ENCODE peak calls at places on chromosomes 3 and 15, in four cellular contexts. T, A, W and U are unnamed samples. For H3K4me1, the result is how much of the 10 kb centered on the place peaks cover.

GRCh38 chr15:65370885-65371284 is 6.9 kb downstream of the IGDCC3 start:
- DNase-seq in T (no peak), W (no peak), A (no peak), U (no peak)

GRCh38 chr3:160060409-160061027 is 71.9 kb downstream of the IL12A start:
- DNase-seq in A (no peak), W (no peak), T (no peak), U (no peak)

GRCh38 chr15:33448961-33449611 is 138.3 kb downstream of the RYR3 start:
- DNase-seq in T (no peak), W (no peak), A (no peak), U (no peak)

GRCh38 chr3:12963869-12964712 is 109.1 kb downstream of the IQSEC1 start:
- DNase-seq in T (no peak), A (no peak), W (no peak), U (no peak)

GRCh38 chr3:9109570-9109914 is 139.9 kb downstream of the SRGAP3 start:
- DNase-seq in T (no peak), W (no peak), A (no peak), U (no peak)

GRCh38 chr15:82748315-82748714 is 38.6 kb upstream of the AP3B2 start:
- DNase-seq in A (no peak), T (no peak), W (no peak), U (no peak)

GRCh38 chr15:39584662-39585393 is 3.9 kb downstream of the THBS1 start:
- DNase-seq in T (no peak), W (no peak), A (no peak), U (no peak)

GRCh38 chr15:80041497-80042253 is 17.8 kb upstream of the ZFAND6 start:
- DNase-seq in T (no peak), W (no peak), A (no peak), U (no peak)

GRCh38 chr15:42608110-42608531 is 32.7 kb downstream of the STARD9 start:
- DNase-seq in W (no peak), T (peak), A (no peak), U (no peak)

GRCh38 chr3:28726840-28727239 is 378.2 kb upstream of the AZI2 start:
- DNase-seq in A (peak), W (no peak), T (no peak), U (peak)

GRCh38 chr3:58574682-58575081 is 2.5 kb downstream of the FAM107A start:
- DNase-seq in A (no peak), T (no peak), W (no peak), U (no peak)

GRCh38 chr3:12454076-12454807 is 30.0 kb upstream of the TSEN2 start:
- DNase-seq in T (no peak), W (peak), A (no peak), U (no peak)

GRCh38 chr3:71260782-71261181 is 322.7 kb downstream of the FOXP1 start:
- DNase-seq in W (no peak), A (no peak), T (no peak), U (no peak)

GRCh38 chr3:30681276-30682211 is 75.1 kb downstream of the TGFBR2 start:
- DNase-seq in W (peak), A (peak), T (no peak), U (no peak)

GRCh38 chr15:68051109-68051508 is 3.0 kb upstream of the PIAS1 start:
- DNase-seq in A (no peak), T (no peak), W (no peak), U (no peak)

GRCh38 chr3:24149032-24149431 is 203.9 kb downstream of the NR1D2 start:
- DNase-seq in T (no peak), A (no peak), W (no peak), U (no peak)

GRCh38 chr15:40070166-40070557 is 31.2 kb upstream of the SRP14 start:
- DNase-seq in T (no peak), A (no peak), W (no peak), U (no peak)

GRCh38 chr3:99789322-99789721 is 28.3 kb upstream of the CMSS1 start:
- DNase-seq in T (no peak), A (peak), W (no peak), U (no peak)

GRCh38 chr3:126056681-126057546 is 27.0 kb downstream of the SLC41A3 start:
- DNase-seq in A (no peak), T (no peak), W (no peak), U (peak)

GRCh38 chr3:142603340-142603730 is 7.1 kb downstream of the PLS1 start:
- DNase-seq in T (no peak), A (no peak), W (no peak), U (no peak)

GRCh38 chr15:34436956-34437442 is 609 bp downstream of the GOLGA8A start:
- DNase-seq in T (peak), W (no peak), A (peak), U (no peak)

GRCh38 chr15:33985287-33985686 is 17.0 kb downstream of the CHRM5 start:
- DNase-seq in T (no peak), A (peak), W (no peak), U (no peak)

GRCh38 chr15:67534360-67534759 is 8.1 kb upstream of the MAP2K5 start:
- DNase-seq in A (no peak), T (no peak), W (no peak), U (no peak)

GRCh38 chr3:179179979-179180758 is 32.0 kb downstream of the PIK3CA start:
- DNase-seq in W (no peak), T (no peak), A (no peak), U (no peak)

GRCh38 chr3:168461793-168462192 is 366.1 kb upstream of the GOLIM4 start:
- DNase-seq in W (no peak), A (no peak), T (no peak), U (no peak)

GRCh38 chr3:9135930-9136525 is 113.4 kb downstream of the SRGAP3 start:
- DNase-seq in W (no peak), T (no peak), A (peak), U (no peak)

GRCh38 chr15:97598353-97598798 is 362.1 kb upstream of the ARRDC4 start:
- DNase-seq in W (no peak), T (no peak), A (no peak), U (no peak)

GRCh38 chr3:155302476-155302875 is 9.0 kb upstream of the STRIT1 start:
- DNase-seq in T (no peak), W (no peak), A (no peak), U (no peak)

GRCh38 chr3:192129586-192129985 is 597.8 kb downstream of the FGF12 start:
- DNase-seq in W (no peak), A (no peak), T (no peak), U (no peak)

GRCh38 chr3:119794401-119794800 is 12.5 kb downstream of the NR1I2 start:
- DNase-seq in T (no peak), W (no peak), A (no peak), U (no peak)

GRCh38 chr15:32687556-32687955 is 30.2 kb upstream of the GREM1 start:
- DNase-seq in T (no peak), A (no peak), W (no peak), U (no peak)

GRCh38 chr15:67670647-67671305 is 128.3 kb downstream of the MAP2K5 start:
- DNase-seq in W (no peak), A (no peak), T (no peak), U (no peak)

GRCh38 chr3:104598848-104599501 is 767.7 kb upstream of the ALCAM start:
- DNase-seq in W (no peak), A (no peak), T (no peak), U (no peak)

GRCh38 chr15:63277893-63278505 is 594 bp downstream of the APH1B start:
- DNase-seq in A (no peak), W (no peak), T (no peak), U (no peak)

GRCh38 chr15:65189102-65189740 is 4.1 kb upstream of the CLPX start:
- DNase-seq in A (peak), W (no peak), T (no peak), U (no peak)

GRCh38 chr3:114878119-114878839 is 268.8 kb downstream of the ZBTB20 start:
- DNase-seq in T (no peak), A (no peak), W (no peak), U (no peak)

GRCh38 chr3:30259730-30260129 is 346.7 kb upstream of the TGFBR2 start:
- DNase-seq in T (no peak), A (no peak), W (no peak), U (no peak)

GRCh38 chr3:58237940-58238681 is 519 bp downstream of the ABHD6 start:
- DNase-seq in A (peak), W (peak), T (peak), U (peak)

GRCh38 chr3:140563206-140563605 is 114.7 kb upstream of the TRIM42 start:
- DNase-seq in T (no peak), A (no peak), W (no peak), U (no peak)

GRCh38 chr3:185979721-185980121 is 41.9 kb upstream of the TRA2B start:
- DNase-seq in W (no peak), T (no peak), A (no peak), U (no peak)

GRCh38 chr3:61561374-61562041 is at the start of gene PTPRG:
- DNase-seq in A (no peak), W (peak), T (no peak), U (peak)
- H3K4me3 ChIP-seq in A (peak), W (peak), T (no peak), U (peak)

GRCh38 chr3:124778061-124778460 is 47.8 kb downstream of the UMPS start:
- DNase-seq in W (no peak), T (no peak), A (no peak), U (no peak)
- H3K4me1 ChIP-seq in W (half or more), T (under half), A (under half), U (under half)

DNA sequence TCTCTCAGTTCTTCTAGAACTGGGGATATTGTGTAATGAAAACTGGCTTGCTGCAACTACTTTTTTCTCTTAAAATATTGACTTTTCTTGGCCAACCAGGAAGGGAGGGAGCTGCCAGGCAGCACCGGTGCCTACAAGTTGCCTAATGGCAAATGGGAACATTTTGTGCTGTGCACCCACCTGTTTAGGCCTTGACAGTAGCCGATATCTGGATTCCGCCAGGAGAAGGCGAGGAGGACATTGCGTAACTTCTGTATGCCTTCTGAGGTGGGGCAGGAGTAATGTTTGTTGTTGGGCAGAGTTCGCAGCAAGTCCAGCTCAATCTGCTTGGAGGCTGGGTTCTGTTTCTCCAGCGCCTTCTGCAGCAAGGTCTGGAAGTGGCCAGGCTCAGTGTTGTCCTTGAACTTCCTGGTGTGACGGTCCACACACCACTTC is 64.9 kb downstream of the TBC1D2B start:
- DNase-seq in W (no peak), A (no peak), T (no peak), U (peak)
- H3K4me3 ChIP-seq in W (no peak), A (no peak), T (no peak), U (no peak)

DNA sequence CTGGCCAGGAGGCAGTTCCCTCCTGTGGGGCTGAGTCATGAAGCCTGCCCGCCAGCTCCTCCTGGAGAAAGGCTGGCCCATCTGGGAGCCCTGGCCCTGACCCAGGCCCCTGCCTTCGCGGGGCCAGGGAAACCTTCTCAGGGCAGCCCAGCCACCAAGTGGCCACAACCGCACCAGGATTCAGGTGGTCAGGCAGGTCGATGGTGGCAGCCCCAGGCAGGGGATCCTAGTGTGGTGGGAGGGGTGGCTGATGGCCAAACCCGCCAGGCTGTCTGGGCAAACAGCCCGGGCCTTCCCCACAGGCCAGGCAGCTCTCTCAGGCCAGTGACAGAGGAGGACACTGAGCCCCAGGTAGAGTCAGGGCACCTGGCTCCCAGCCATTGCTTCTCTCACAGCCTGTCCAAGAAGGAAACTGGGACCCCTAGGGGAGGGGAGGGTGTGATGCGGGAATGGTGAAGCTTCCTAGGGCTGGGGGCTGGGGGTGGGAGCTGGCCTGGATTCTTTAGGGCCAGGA is 1.2 kb downstream of the TWF2 start:
- DNase-seq in T (no peak), A (no peak), W (peak), U (peak)
- H3K4me1 ChIP-seq in T (half or more), A (under half), W (half or more), U (half or more)

DNA sequence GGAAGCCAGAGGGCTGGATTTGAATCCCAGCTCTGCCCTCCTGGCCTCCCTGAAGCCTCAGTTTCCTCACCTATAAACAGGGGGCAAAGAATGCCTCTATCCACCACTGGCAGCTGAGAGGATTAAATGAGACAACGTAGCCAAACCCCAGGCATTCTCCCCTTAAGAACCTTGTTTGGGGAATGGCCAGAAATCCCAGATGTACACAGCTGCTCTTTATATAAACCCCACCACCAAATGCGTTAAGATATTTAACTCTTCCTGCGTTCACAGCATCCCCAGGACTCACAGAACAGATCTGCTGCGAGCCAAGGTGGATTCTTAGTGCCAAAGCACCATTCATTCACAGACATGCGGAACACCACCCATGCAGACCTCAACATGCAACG is 5.3 kb downstream of the TLE3 start:
- DNase-seq in A (no peak), W (no peak), T (no peak), U (no peak)
- H3K4me3 ChIP-seq in A (no peak), W (peak), T (no peak), U (no peak)

DNA sequence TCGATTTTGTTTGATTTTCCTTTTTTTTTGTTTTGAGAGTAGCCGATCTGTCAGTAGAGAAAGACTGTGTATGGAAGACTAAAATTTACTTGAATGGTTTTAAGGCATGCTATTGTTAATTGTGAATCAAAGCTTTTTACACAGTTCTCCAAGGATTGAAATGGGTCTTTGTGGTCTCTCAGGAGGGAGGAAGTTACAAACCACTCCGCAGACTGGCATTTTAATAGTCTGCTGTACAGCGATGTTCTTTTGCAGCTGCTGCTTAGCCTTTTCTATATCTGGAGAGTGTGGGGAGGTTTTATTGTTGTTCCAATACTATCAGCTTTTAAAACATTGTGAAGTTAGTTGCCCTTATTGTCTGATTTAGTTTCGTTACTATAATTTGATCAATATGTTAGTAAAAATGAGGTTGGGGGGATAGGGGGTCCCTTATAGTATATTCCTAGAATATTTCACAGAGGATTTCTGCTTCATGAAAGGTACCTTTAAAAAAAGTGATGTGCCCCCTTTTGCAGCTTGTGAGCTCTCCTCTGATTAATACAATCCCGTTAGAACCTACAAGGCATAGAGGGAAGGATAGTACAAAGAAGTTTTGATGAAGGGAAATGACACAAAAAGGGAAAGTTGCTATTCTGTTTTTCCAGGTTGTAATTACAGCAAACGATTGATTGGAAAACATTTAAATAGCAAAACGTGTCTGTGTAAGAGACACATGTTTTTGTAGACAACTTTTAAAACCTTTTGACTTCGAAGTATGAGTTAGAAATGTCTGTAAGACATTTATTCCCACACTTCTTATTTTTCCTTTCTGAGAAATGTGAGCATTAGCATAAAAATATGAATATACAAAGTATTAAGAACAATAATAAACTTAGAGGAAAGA is 158.3 kb upstream of the CGNL1 start:
- DNase-seq in A (peak), T (no peak), W (no peak), U (no peak)
- H3K4me1 ChIP-seq in A (half or more), T (under half), W (half or more), U (half or more)

GRCh38 chr3:45635475-45636256 is 41.1 kb downstream of the LIMD1 start:
- DNase-seq in A (no peak), T (no peak), W (no peak), U (no peak)
- H3K4me3 ChIP-seq in A (no peak), T (no peak), W (no peak), U (no peak)

GRCh38 chr3:194140520-194141414 is 4.8 kb downstream of the HES1 start:
- DNase-seq in W (no peak), A (peak), T (no peak), U (no peak)
- H3K4me1 ChIP-seq in W (half or more), A (under half), T (under half), U (under half)

GRCh38 chr3:48468329-48468731 is 21.8 kb downstream of the ATRIP start:
- DNase-seq in T (no peak), W (no peak), A (no peak), U (no peak)

GRCh38 chr3:48467473-48468267 is 21.1 kb downstream of the ATRIP start:
- DNase-seq in A (no peak), T (no peak), W (no peak), U (no peak)

GRCh38 chr3:48466386-48467109 is 20.0 kb downstream of the ATRIP start:
- DNase-seq in A (no peak), W (no peak), T (no peak), U (peak)

GRCh38 chr3:48465531-48466378 is 19.2 kb downstream of the ATRIP start:
- DNase-seq in A (peak), T (peak), W (peak), U (peak)

DNA sequence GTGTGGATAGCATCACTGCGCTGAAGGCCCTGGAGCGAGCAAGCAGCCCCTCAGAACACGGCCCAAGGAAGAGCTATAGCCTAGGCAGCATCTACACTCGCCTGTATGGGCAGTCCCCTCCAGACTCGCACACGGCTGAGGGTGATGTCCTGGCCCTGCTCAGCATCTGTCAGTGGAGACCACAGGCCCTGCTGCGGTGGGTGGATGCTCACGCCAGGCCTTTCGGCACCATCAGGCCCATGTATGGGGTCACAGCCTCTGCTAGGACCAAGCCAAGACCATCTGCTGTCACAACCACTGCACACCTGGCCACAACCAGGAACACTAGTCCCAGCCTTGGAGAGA is 20.5 kb downstream of the ATRIP start:
- DNase-seq in W (no peak), A (no peak), T (no peak), U (no peak)
- H3K4me3 ChIP-seq in W (peak), A (no peak), T (peak), U (peak)

GRCh38 chr3:41115069-41115468 is 84.2 kb upstream of the CTNNB1 start:
- DNase-seq in T (no peak), A (no peak), W (no peak), U (no peak)
- H3K4me1 ChIP-seq in T (under half), A (under half), W (under half), U (under half)